ENCODE peak calls at places on chromosomes 2 and 18, in six cellular contexts. M is K562, T is H1, F is SK-N-SH, E is HepG2, Z is GM12878. W is an unnamed sample.

GRCh38 chr2:8475349-8476045 is 206.4 kb upstream of the ID2 start:
- DNase-seq in M (no peak), F (no peak), T (no peak), E (no peak), Z (peak; percentile 77), W (peak; percentile 41)

GRCh38 chr2:12818416-12819097 is 101.8 kb downstream of the TRIB2 start:
- DNase-seq in F (no peak), T (no peak), E (no peak), Z (no peak), M (no peak), W (no peak)

GRCh38 chr18:21242141-21243040 is at the start of gene GREB1L:
- DNase-seq in Z (no peak), F (peak; percentile 57), E (peak; percentile 16), T (peak; percentile 83), M (no peak), W (peak; percentile 41)

GRCh38 chr18:49727816-49728215 is 85.5 kb downstream of the ACAA2 start:
- DNase-seq in M (no peak), T (no peak), Z (no peak), E (no peak), F (no peak), W (no peak)

GRCh38 chr2:56871641-56872040 is 687.9 kb downstream of the CCDC85A start:
- DNase-seq in F (no peak), T (no peak), Z (no peak), E (no peak), M (no peak), W (no peak)

GRCh38 chr2:47225061-47225783 is 70.1 kb upstream of the STPG4 start:
- DNase-seq in E (peak; percentile 97), F (peak; percentile 63), Z (no peak), T (no peak), M (peak; percentile 63), W (no peak)

GRCh38 chr18:51503351-51503750 is 305.9 kb upstream of the MEX3C start:
- DNase-seq in M (no peak), E (no peak), Z (no peak), T (no peak), F (no peak), W (no peak)

GRCh38 chr2:76640905-76641304 is 881.3 kb downstream of the LRRTM4 start:
- DNase-seq in M (no peak), Z (no peak), E (no peak), F (no peak), T (no peak), W (no peak)

GRCh38 chr2:175004980-175005832 is at the start of gene CHN1:
- DNase-seq in F (peak; percentile 95), E (peak; percentile 66), Z (no peak), T (peak; percentile 89), M (peak; percentile 79), W (peak; percentile 46)

GRCh38 chr2:46230115-46230571 is 67.1 kb upstream of the EPAS1 start:
- DNase-seq in M (no peak), T (no peak), F (no peak), Z (peak; percentile 37), E (peak; percentile 24), W (peak; percentile 36)

GRCh38 chr2:64212801-64213321 is 68.6 kb upstream of the PELI1 start:
- DNase-seq in Z (peak; percentile 60), T (no peak), F (no peak), E (no peak), M (peak; percentile 11), W (no peak)

GRCh38 chr2:64213607-64214275 is 69.5 kb upstream of the PELI1 start:
- DNase-seq in M (no peak), E (no peak), F (no peak), Z (peak; percentile 71), T (no peak), W (peak; percentile 10)

GRCh38 chr2:64211471-64211870 is 67.3 kb upstream of the PELI1 start:
- DNase-seq in T (no peak), F (no peak), Z (no peak), E (no peak), M (no peak), W (no peak)

GRCh38 chr2:64210816-64211215 is 66.6 kb upstream of the PELI1 start:
- DNase-seq in T (no peak), E (no peak), F (no peak), Z (no peak), M (no peak), W (no peak)

GRCh38 chr2:64212346-64212745 is 68.1 kb upstream of the PELI1 start:
- DNase-seq in Z (no peak), M (no peak), T (no peak), E (no peak), F (no peak), W (peak; percentile 91)
- TF ChIP-seq GABPA in Z (no peak), M (no peak), T (no peak), E (no peak), F (no peak), W (no peak)

DNA sequence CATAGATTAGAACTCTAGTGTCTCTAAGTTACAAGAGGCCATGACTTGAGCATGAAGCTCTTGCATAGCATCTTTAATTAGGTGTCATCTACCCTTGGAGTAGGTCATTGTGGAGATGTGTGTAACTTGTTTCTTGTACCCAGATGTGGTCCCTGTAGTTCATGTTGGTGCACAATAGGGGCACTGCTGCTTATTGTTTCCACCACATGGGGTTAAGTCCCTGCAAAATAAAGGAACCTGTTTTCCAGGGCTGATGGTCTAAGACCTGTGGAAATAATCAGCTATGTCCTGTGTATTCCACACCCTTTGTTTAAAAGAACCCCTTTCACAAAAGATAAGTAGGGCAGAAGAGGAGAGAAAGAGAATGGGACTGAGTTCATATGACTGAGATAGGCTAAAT is 28.6 kb downstream of the ASXL3 start:
- DNase-seq in Z (no peak), M (no peak), E (no peak), F (no peak), T (no peak), W (no peak)
- TF ChIP-seq CTCF in Z (no peak), M (no peak), E (no peak), F (no peak), T (peak; percentile 15), W (no peak)

DNA sequence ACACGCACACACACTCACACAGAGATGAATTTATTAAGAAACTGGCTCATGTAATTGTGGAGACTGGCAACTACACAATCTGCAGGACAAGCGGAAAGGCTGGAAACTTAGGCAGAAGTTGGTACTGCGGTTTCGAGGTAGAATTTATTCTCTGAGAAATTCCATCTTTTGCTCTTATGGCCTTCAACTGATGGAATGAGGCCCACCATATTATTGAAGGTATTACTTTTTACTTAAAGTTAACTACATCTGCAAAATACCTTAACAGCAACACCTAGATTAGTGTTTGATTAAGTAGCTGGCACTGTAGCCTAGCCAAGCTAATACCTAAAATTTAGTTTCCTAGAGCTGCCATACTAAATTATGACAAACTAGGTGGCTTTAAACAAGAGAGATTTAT is 384.0 kb upstream of the UBE2E3 start:
- DNase-seq in M (no peak), T (no peak), Z (no peak), E (no peak), F (no peak), W (no peak)
- TF ChIP-seq POLR2AphosphoS5 in M (no peak), T (no peak), Z (no peak), E (no peak), F (no peak), W (no peak)

DNA sequence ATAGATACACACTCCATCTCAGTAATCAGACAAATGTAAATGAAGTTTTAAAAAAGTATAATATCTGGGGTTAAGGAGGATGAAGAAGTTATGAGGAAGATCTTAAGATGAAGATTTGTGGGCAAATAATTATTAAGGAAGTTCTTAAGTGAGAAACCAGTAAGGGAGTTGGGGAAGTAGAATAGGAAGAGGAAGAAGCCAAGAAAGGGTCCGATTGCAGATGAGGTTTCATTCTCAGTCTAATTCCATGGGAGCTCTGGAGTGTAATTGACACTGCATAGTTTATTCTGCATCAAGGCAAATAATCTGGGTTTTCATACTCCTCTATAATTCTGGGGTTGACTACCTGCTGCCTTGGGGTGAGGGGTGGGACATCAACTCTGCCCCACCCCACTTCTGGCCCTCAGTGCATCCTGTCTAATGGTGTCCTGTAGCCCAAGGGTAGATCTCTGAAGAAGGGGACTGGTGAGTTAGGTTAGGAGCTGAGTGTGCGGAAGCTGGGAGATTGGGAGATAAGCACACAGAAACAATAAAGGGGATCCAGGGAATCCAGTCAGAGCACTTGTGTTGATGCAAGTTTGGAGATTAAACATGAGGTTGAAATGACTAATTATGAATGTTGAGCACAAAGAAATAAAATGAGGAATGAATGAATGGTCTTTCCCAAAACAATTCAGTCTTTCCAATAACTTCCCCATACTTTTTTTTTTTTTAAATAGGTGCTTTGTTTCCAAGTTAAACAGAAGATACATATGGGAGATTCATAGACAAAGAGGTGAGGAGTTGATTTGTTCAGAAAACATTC is 31.9 kb upstream of the NABP1 start:
- DNase-seq in F (peak; percentile 1), E (no peak), Z (no peak), T (no peak), M (peak; percentile 12), W (peak; percentile 12)
- TF ChIP-seq GABPA in F (no peak), E (no peak), Z (no peak), T (no peak), M (peak; percentile 13), W (no peak)

DNA sequence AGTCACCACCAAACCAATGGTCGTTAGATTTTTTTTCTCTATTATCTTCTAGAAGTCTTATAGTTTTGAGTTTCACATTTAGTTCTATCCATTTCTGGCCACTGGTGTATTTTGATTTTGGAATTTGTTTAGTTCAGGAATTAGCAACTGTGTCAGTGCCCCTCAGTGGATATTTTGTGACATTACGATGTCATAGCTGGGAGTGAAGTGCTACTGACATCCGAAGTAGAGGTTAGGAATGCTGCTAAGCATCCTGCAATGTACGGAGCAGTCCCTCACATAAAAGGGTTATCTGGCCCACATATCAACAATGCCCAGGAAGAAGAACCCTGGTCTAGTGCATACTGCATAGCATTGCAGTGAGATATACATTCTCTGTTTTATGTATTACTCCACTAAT is 157.4 kb upstream of the RGPD4 start:
- DNase-seq in Z (no peak), E (no peak), M (peak; percentile 17), F (peak; percentile 30), T (no peak), W (no peak)
- TF ChIP-seq CTCF in Z (no peak), E (no peak), M (peak; percentile 12), F (peak; percentile 44), T (no peak), W (no peak)

GRCh38 chr2:217804786-217805678 is 197.8 kb downstream of the TNS1 start:
- DNase-seq in E (no peak), F (peak; percentile 47), T (no peak), Z (no peak), M (no peak), W (no peak)
- TF ChIP-seq POLR2AphosphoS5 in E (no peak), F (no peak), T (no peak), Z (no peak), M (no peak), W (no peak)